ENCODE peak calls at places on chromosomes 3 and 15, in ten cellular contexts. R is fibroblast of mammary gland; L is HEK293T; C is activated CD4-positive, CD25-positive, alpha-beta regulatory T cell treated with anti-CD3 and anti-CD28 coated beads, Interleukin-2, amount 50 U/mL, for 72 hours; X is endothelial cell; A is heart right ventricle; O is HCT116; U is GM20000; G is pons; Y is stimulated activated CD4-positive, alpha-beta T cell treated with anti-CD3 and anti-CD28 coated beads, TNF-alpha, amount 100 ng/mL, for 4 hours. P is an unnamed sample.

GRCh38 chr3:156532730-156533129 is 22.2 kb downstream of the SSR3 start:
- DNase-seq in R (no peak), L (no peak), C (no peak), X (no peak), A (no peak), O (no peak), U (no peak), G (no peak), Y (no peak), P (no peak)

GRCh38 chr15:74628949-74629348 is 13.3 kb downstream of the CLK3 start:
- DNase-seq in R (no peak), L (no peak), C (no peak), X (no peak), A (no peak), O (no peak), U (no peak), G (no peak), Y (no peak), P (no peak)

GRCh38 chr3:183548262-183548769 is 7.2 kb downstream of the KLHL6 start:
- DNase-seq in R (peak; percentile 33), L (no peak), C (no peak), X (peak; percentile 19), A (no peak), O (no peak), U (no peak), G (no peak), Y (no peak), P (no peak)

GRCh38 chr3:175260145-175260794 is 401.1 kb downstream of the NAALADL2 start:
- DNase-seq in R (peak; percentile 86), L (no peak), C (no peak), X (no peak), A (no peak), O (no peak), U (no peak), G (no peak), Y (no peak), P (no peak)

GRCh38 chr15:88077249-88077810 is 179.2 kb downstream of the NTRK3 start:
- DNase-seq in R (no peak), L (no peak), C (no peak), X (no peak), A (no peak), O (no peak), U (no peak), G (no peak), Y (no peak), P (peak; percentile 26)

GRCh38 chr3:25386686-25387271 is 41.3 kb upstream of the RARB start:
- DNase-seq in R (peak; percentile 36), L (no peak), C (no peak), X (no peak), A (no peak), O (no peak), U (no peak), G (no peak), Y (no peak), P (no peak)

GRCh38 chr15:22936577-22937472 is 43.3 kb downstream of the CYFIP1 start:
- DNase-seq in R (no peak), L (no peak), C (no peak), X (no peak), A (no peak), O (no peak), U (peak; percentile 87), G (no peak), Y (no peak), P (no peak)

GRCh38 chr3:62277470-62277869 is 95.9 kb downstream of the FEZF2 start:
- DNase-seq in R (peak; percentile 46), L (no peak), C (no peak), X (no peak), A (no peak), O (no peak), U (no peak), G (no peak), Y (no peak), P (no peak)

GRCh38 chr3:37676885-37677284 is 184.8 kb upstream of the CTDSPL start:
- DNase-seq in R (no peak), L (no peak), C (no peak), X (no peak), A (no peak), O (no peak), U (no peak), G (no peak), Y (no peak), P (no peak)

GRCh38 chr3:134148534-134148933 is 102.1 kb downstream of the RYK start:
- DNase-seq in R (peak; percentile 34), L (no peak), C (no peak), X (no peak), A (no peak), O (no peak), U (no peak), G (no peak), Y (no peak), P (no peak)

GRCh38 chr15:88727439-88727838 is 75.8 kb upstream of the ACAN start:
- DNase-seq in R (no peak), L (no peak), C (no peak), X (no peak), A (no peak), O (no peak), U (no peak), G (no peak), Y (no peak), P (no peak)

GRCh38 chr15:35979608-35980007 is 433.6 kb upstream of the DPH6 start:
- DNase-seq in R (no peak), L (no peak), C (no peak), X (no peak), A (no peak), O (no peak), U (no peak), G (no peak), Y (no peak), P (no peak)

GRCh38 chr3:53970656-53971055 is 79.0 kb upstream of the SELENOK start:
- DNase-seq in R (no peak), L (no peak), C (no peak), X (no peak), A (no peak), O (no peak), U (no peak), G (no peak), Y (no peak), P (no peak)

GRCh38 chr15:44163370-44163769 is 31.7 kb downstream of the FRMD5 start:
- DNase-seq in R (peak; percentile 26), L (no peak), C (no peak), X (no peak), A (no peak), O (no peak), U (no peak), G (no peak), Y (no peak), P (no peak)

GRCh38 chr3:10848261-10848660 is 32.2 kb downstream of the SLC6A11 start:
- DNase-seq in R (no peak), L (no peak), C (no peak), X (no peak), A (no peak), O (no peak), U (no peak), G (no peak), Y (no peak), P (no peak)

GRCh38 chr3:14791343-14791945 is 27.3 kb upstream of the FGD5 start:
- DNase-seq in R (peak; percentile 38), L (peak; percentile 77), C (no peak), X (peak; percentile 79), A (peak; percentile 79), O (peak; percentile 37), U (peak; percentile 70), G (no peak), Y (no peak), P (no peak)

GRCh38 chr15:94487635-94488034 is 256.3 kb downstream of the MCTP2 start:
- DNase-seq in R (no peak), L (no peak), C (no peak), X (no peak), A (no peak), O (no peak), U (no peak), G (no peak), Y (no peak), P (no peak)

GRCh38 chr15:47794266-47794914 is 77.1 kb downstream of the SEMA6D start:
- DNase-seq in R (peak; percentile 4), L (no peak), C (no peak), X (no peak), A (no peak), O (no peak), U (no peak), G (no peak), Y (no peak), P (no peak)

GRCh38 chr3:108024146-108024836 is 66.5 kb downstream of the CD47 start:
- DNase-seq in R (peak; percentile 13), L (no peak), C (no peak), X (no peak), A (no peak), O (no peak), U (no peak), G (no peak), Y (no peak), P (no peak)

GRCh38 chr3:190036631-190037030 is 84.1 kb downstream of the P3H2 start:
- DNase-seq in R (peak; percentile 68), L (no peak), C (no peak), X (no peak), A (no peak), O (no peak), U (no peak), G (no peak), Y (no peak), P (no peak)

GRCh38 chr3:56131976-56132590 is 336.2 kb downstream of the ERC2 start:
- DNase-seq in R (peak; percentile 93), L (peak; percentile 15), C (no peak), X (no peak), A (no peak), O (peak; percentile 12), U (no peak), G (peak; percentile 10), Y (no peak), P (peak; percentile 4)

GRCh38 chr15:90681480-90681879 is 35.7 kb upstream of the BLM start:
- DNase-seq in R (peak; percentile 98), L (no peak), C (no peak), X (no peak), A (no peak), O (no peak), U (no peak), G (no peak), Y (no peak), P (no peak)

GRCh38 chr3:187066228-187066995 is 72.9 kb downstream of the RPL39L start:
- DNase-seq in R (peak; percentile 41), L (peak; percentile 44), C (no peak), X (peak; percentile 34), A (peak; percentile 34), O (peak; percentile 47), U (peak; percentile 37), G (peak; percentile 20), Y (peak; percentile 17), P (no peak)

GRCh38 chr3:35651888-35652287 is 12.6 kb downstream of the ARPP21 start:
- DNase-seq in R (peak; percentile 8), L (no peak), C (no peak), X (no peak), A (no peak), O (no peak), U (no peak), G (no peak), Y (no peak), P (no peak)

GRCh38 chr3:122577409-122578028 is at the start of gene PARP15:
- DNase-seq in R (no peak), L (no peak), C (peak; percentile 50), X (peak; percentile 12), A (peak; percentile 13), O (no peak), U (peak; percentile 53), G (no peak), Y (no peak), P (no peak)

GRCh38 chr3:48651763-48652162 is 10.9 kb downstream of the CELSR3 start:
- DNase-seq in R (no peak), L (no peak), C (no peak), X (no peak), A (no peak), O (no peak), U (no peak), G (no peak), Y (no peak), P (no peak)

GRCh38 chr3:151113342-151113741 is 27.9 kb downstream of the MED12L start:
- DNase-seq in R (no peak), L (no peak), C (no peak), X (no peak), A (no peak), O (no peak), U (no peak), G (no peak), Y (no peak), P (no peak)

GRCh38 chr3:11768604-11769003 is 78.1 kb downstream of the TAMM41 start:
- DNase-seq in R (no peak), L (no peak), C (no peak), X (no peak), A (no peak), O (no peak), U (no peak), G (no peak), Y (no peak), P (no peak)

P was measured in frontal cortex.